ENCODE peak calls at places on chromosomes 2 and 18, in five cellular contexts. E is AG08395, I is EL, Q is AG08396, X is renal cortical epithelial cell. K is an unnamed sample.

GRCh38 chr2:45675130-45675812 is 23.8 kb downstream of the PRKCE start:
- DNase-seq in E (peak), X (peak), Q (no peak), I (no peak), K (no peak)

GRCh38 chr2:85185431-85185940 is 52.3 kb downstream of the TCF7L1 start:
- DNase-seq in E (no peak), I (no peak), X (no peak), Q (no peak), K (no peak)

GRCh38 chr18:78737006-78737915 is 242.4 kb upstream of the SALL3 start:
- DNase-seq in I (no peak), Q (no peak), X (no peak), E (no peak), K (no peak)

GRCh38 chr2:187529977-187530721 is 24.1 kb downstream of the TFPI start:
- DNase-seq in X (peak), E (no peak), Q (no peak), I (no peak), K (no peak)

GRCh38 chr2:170324640-170325046 is 146.7 kb downstream of the MYO3B start:
- DNase-seq in Q (peak), E (peak), X (peak), I (peak), K (no peak)

GRCh38 chr2:239666053-239666854 is 265.4 kb upstream of the HDAC4 start:
- DNase-seq in X (no peak), Q (no peak), E (no peak), I (no peak), K (no peak)

GRCh38 chr2:23465982-23466381 is 81.0 kb downstream of the KLHL29 start:
- DNase-seq in Q (no peak), E (no peak), X (no peak), I (no peak), K (no peak)

GRCh38 chr2:62577994-62578836 is 72.2 kb upstream of the TMEM17 start:
- DNase-seq in I (peak), Q (peak), E (peak), X (peak), K (no peak)

GRCh38 chr2:127421871-127422618 is 3.8 kb downstream of the PROC start:
- DNase-seq in I (no peak), X (no peak), E (no peak), Q (no peak), K (no peak)

GRCh38 chr2:218826791-218827190 is 4.8 kb downstream of the PRKAG3 start:
- DNase-seq in Q (no peak), I (no peak), E (no peak), X (no peak), K (no peak)

GRCh38 chr2:172196768-172197322 is 94.1 kb upstream of the DLX2 start:
- DNase-seq in E (peak), I (peak), Q (peak), X (no peak), K (no peak)

K was measured in T-helper 22 cell.